ENCODE peak calls at places on chromosomes 12 and 14, in six cellular contexts. U is astrocyte, K is heart right ventricle, V is psoas muscle, B is colonic mucosa, M is cardiac muscle cell. P is an unnamed sample.

GRCh38 chr12:122880668-122881067 is 15.3 kb downstream of the VPS37B start:
- DNase-seq in U (no peak), K (no peak), V (no peak), B (no peak), M (no peak), P (no peak)

GRCh38 chr14:93784878-93785277 is 3.4 kb downstream of the PRIMA1 start:
- DNase-seq in U (no peak), K (no peak), V (no peak), B (no peak), M (no peak), P (no peak)

GRCh38 chr12:79844693-79845092 is 90.2 kb downstream of the PPP1R12A start:
- DNase-seq in U (peak; percentile 93), K (no peak), V (no peak), B (no peak), M (no peak), P (no peak)

GRCh38 chr12:109770104-109770860 is 56.7 kb downstream of the FAM222A start:
- DNase-seq in U (no peak), K (no peak), V (no peak), B (no peak), M (no peak), P (no peak)

GRCh38 chr14:63909984-63910383 is 57.2 kb downstream of the SYNE2 start:
- DNase-seq in U (no peak), K (no peak), V (no peak), B (no peak), M (no peak), P (no peak)

GRCh38 chr12:77064891-77065360 is 443 bp downstream of the E2F7 start:
- DNase-seq in U (no peak), K (no peak), V (no peak), B (no peak), M (no peak), P (no peak)

GRCh38 chr12:21500786-21501257 is 613 bp downstream of the RECQL start:
- DNase-seq in U (no peak), K (no peak), V (no peak), B (no peak), M (no peak), P (no peak)

GRCh38 chr14:34053666-34054065 is 102.8 kb upstream of the EGLN3 start:
- DNase-seq in U (peak; percentile 72), K (peak; percentile 73), V (peak; percentile 50), B (peak; percentile 45), M (no peak), P (no peak)

GRCh38 chr14:29521526-29522137 is 406.0 kb downstream of the PRKD1 start:
- DNase-seq in U (no peak), K (no peak), V (no peak), B (no peak), M (peak; percentile 20), P (no peak)

GRCh38 chr12:4908694-4909396 is 860 bp upstream of the KCNA1 start:
- DNase-seq in U (peak; percentile 18), K (no peak), V (no peak), B (no peak), M (peak; percentile 58), P (no peak)

GRCh38 chr12:102299731-102300130 is 102.1 kb upstream of the PMCH start:
- DNase-seq in U (no peak), K (no peak), V (no peak), B (no peak), M (no peak), P (no peak)

GRCh38 chr14:50388256-50388931 is 8.3 kb downstream of the CDKL1 start:
- DNase-seq in U (no peak), K (no peak), V (no peak), B (peak; percentile 83), M (no peak), P (no peak)

GRCh38 chr12:108302471-108303311 is 36.4 kb downstream of the CMKLR1 start:
- DNase-seq in U (peak; percentile 23), K (peak; percentile 88), V (peak; percentile 84), B (peak; percentile 35), M (no peak), P (no peak)

GRCh38 chr14:65156568-65157366 is 54.5 kb upstream of the MAX start:
- DNase-seq in U (peak; percentile 76), K (peak; percentile 33), V (peak; percentile 40), B (no peak), M (no peak), P (no peak)

GRCh38 chr14:32434180-32434579 is 105.1 kb downstream of the AKAP6 start:
- DNase-seq in U (no peak), K (no peak), V (no peak), B (peak; percentile 29), M (no peak), P (no peak)

GRCh38 chr12:14167005-14167628 is 185.7 kb upstream of the GRIN2B start:
- DNase-seq in U (peak; percentile 4), K (peak; percentile 32), V (no peak), B (peak; percentile 62), M (peak; percentile 56), P (peak; percentile 50)

GRCh38 chr12:29026419-29026818 is 122.7 kb upstream of the FAR2 start:
- DNase-seq in U (peak; percentile 80), K (no peak), V (no peak), B (no peak), M (no peak), P (no peak)

GRCh38 chr12:107491856-107492255 is 193.7 kb upstream of the PWP1 start:
- DNase-seq in U (no peak), K (no peak), V (no peak), B (no peak), M (no peak), P (no peak)

GRCh38 chr12:3437986-3438385 is 53.0 kb upstream of the PRMT8 start:
- DNase-seq in U (no peak), K (no peak), V (no peak), B (no peak), M (no peak), P (no peak)

GRCh38 chr12:122681814-122682213 is 21.3 kb downstream of the HCAR2 start:
- DNase-seq in U (peak; percentile 10), K (peak; percentile 6), V (no peak), B (no peak), M (no peak), P (no peak)

GRCh38 chr12:67991158-67991557 is 1.9 kb downstream of the IFNG-AS1 start:
- DNase-seq in U (no peak), K (no peak), V (no peak), B (no peak), M (no peak), P (peak; percentile 43)

GRCh38 chr12:55929306-55929791 is 1.6 kb upstream of the DGKA start:
- DNase-seq in U (no peak), K (peak; percentile 11), V (no peak), B (peak; percentile 58), M (no peak), P (peak; percentile 86)

GRCh38 chr12:84793558-84794367 is 118.8 kb downstream of the SLC6A15 start:
- DNase-seq in U (peak; percentile 85), K (no peak), V (no peak), B (no peak), M (no peak), P (no peak)

DNA sequence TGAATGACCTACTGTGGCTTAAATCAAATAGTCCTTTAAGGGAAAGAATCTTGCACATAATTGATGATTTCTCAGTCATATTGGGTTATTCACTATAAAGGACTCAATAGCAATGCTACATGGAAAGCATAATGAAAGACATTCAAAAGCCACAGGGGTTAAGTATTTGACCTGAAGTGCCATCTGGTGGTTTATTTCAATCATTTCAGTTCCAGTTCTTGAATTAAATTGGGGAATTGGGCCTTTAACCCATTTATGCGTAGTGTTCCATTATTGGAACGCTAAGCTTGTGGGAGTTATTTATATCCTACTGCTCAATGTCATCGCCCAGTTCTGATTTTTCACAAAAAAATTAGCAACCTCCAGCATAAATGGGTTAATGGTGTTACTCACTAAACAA is 41.3 kb upstream of the C12orf71 start:
- DNase-seq in U (no peak), K (no peak), V (no peak), B (no peak), M (peak; percentile 38), P (no peak)
- TF ChIP-seq CTCF in U (no peak), K (peak; percentile 9), V (peak; percentile 9), B (peak; percentile 18), M (no peak), P (no peak)

DNA sequence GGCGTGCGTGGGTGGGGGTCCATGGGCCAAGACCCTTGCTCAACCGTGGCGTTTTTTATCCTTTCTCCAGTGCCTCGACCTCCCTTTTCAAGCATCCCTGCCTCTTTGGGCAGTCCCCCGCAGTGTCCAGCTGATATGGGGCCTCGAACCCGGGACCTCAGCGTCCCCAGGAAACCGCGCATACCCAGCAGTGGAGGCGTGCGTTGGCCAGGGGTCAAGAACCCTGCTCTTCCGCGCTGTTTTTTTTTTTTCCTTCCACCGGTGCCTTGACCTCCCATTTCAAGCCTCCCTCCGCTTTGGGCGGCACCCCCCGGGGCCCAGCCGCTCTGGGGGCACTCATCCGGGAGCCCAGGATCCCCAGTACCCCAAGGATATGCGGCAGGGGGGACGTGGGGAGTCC is 325.8 kb downstream of the ALG10 start:
- DNase-seq in U (no peak), K (no peak), V (no peak), B (no peak), M (no peak), P (no peak)
- H3K4me1 ChIP-seq in U (no peaks in the 10 kb centered on the region), K (no peaks in the 10 kb centered on the region), V (no peaks in the 10 kb centered on the region), B (no peaks in the 10 kb centered on the region), M (no peaks in the 10 kb centered on the region), P (no peaks in the 10 kb centered on the region)

GRCh38 chr12:23952071-23952470 is 2.6 kb upstream of the SOX5 start:
- DNase-seq in U (no peak), K (no peak), V (no peak), B (no peak), M (no peak), P (no peak)
- TF ChIP-seq CTCF in U (no peak), K (no peak), V (no peak), B (no peak), M (no peak), P (no peak)

DNA sequence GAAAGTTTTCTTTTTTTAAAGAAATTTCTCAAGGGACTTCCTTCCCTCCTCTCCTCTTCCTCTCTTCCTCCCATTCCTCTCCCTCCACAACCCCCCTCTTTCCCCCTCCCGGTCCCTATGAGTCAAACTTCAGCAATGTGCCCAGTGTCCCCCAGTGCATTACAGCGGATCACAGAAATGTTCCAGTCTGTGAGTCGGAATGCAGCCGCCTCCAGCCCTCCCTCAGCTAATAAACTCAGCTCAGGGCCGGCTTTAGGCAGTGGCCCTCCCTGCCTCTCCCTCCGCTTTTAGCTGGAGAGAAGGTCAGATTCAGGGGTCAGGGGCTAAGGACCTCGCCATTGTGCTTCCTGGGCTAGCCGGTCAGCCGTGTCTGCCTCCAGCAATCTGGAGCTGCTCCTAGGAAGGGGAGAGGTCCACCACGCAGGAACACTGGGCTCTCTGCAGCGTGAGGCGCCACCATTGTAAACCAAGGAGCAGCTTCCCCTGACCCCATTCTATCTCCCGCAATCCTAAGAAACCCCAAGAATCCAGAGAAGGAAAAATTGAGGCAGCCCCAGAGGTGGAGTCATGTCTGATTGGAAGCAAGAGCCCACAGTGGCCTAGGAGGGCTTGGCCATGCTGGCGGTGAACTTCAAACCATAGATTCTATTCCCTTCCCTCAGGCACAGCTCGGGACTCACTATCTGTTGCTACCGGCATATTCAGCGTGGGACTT is 1.1 kb upstream of the HDAC7 start:
- DNase-seq in U (peak; percentile 95), K (peak; percentile 92), V (peak; percentile 87), B (peak; percentile 69), M (peak; percentile 75), P (no peak)
- H3K4me1 ChIP-seq in U (peaks cover 40% of the 10 kb centered on the region), K (peaks cover 28% of the 10 kb centered on the region), V (peaks cover 34% of the 10 kb centered on the region), B (peaks cover 4% of the 10 kb centered on the region), M (peaks cover 47% of the 10 kb centered on the region), P (peaks cover 81% of the 10 kb centered on the region)